ENCODE peak calls at places on chromosomes 16 and 17, in seven cellular contexts. One of them, this sample, is unnamed.

GRCh38 chr17:7356072-7356549 is 1.2 kb downstream of the TMEM95 start:
- DNase-seq in aorta: peak
- DNase-seq in AG10803: peak
- DNase-seq in neural progenitor cell: peak
- DNase-seq in tibial nerve: peak
- DNase-seq in Caco-2: peak
- DNase-seq in dorsolateral prefrontal cortex: peak
- DNase-seq in this sample: peak

GRCh38 chr16:50313596-50314483 is 47.5 kb downstream of the ADCY7 start:
- DNase-seq in aorta: peak
- DNase-seq in AG10803: peak
- DNase-seq in neural progenitor cell: no peak
- DNase-seq in tibial nerve: no peak
- DNase-seq in Caco-2: peak
- DNase-seq in dorsolateral prefrontal cortex: peak
- DNase-seq in this sample: no peak

GRCh38 chr17:31231852-31232251 is 65.2 kb downstream of the OMG start:
- DNase-seq in aorta: no peak
- DNase-seq in AG10803: no peak
- DNase-seq in neural progenitor cell: no peak
- DNase-seq in tibial nerve: no peak
- DNase-seq in Caco-2: no peak
- DNase-seq in dorsolateral prefrontal cortex: no peak
- DNase-seq in this sample: no peak

GRCh38 chr16:49856741-49857330 is 924 bp upstream of the ZNF423 start:
- DNase-seq in aorta: peak
- DNase-seq in AG10803: peak
- DNase-seq in neural progenitor cell: peak
- DNase-seq in tibial nerve: peak
- DNase-seq in Caco-2: peak
- DNase-seq in dorsolateral prefrontal cortex: peak
- DNase-seq in this sample: peak

GRCh38 chr17:35968520-35969054 is 12.7 kb downstream of the CCL16 start:
- DNase-seq in aorta: no peak
- DNase-seq in AG10803: no peak
- DNase-seq in neural progenitor cell: no peak
- DNase-seq in tibial nerve: no peak
- DNase-seq in Caco-2: no peak
- DNase-seq in dorsolateral prefrontal cortex: no peak
- DNase-seq in this sample: no peak

GRCh38 chr17:40550608-40551007 is 14.7 kb downstream of the CCR7 start:
- DNase-seq in aorta: peak
- DNase-seq in AG10803: peak
- DNase-seq in neural progenitor cell: no peak
- DNase-seq in tibial nerve: no peak
- DNase-seq in Caco-2: peak
- DNase-seq in dorsolateral prefrontal cortex: no peak
- DNase-seq in this sample: no peak

GRCh38 chr16:49280861-49281331 is 742 bp downstream of the CBLN1 start:
- DNase-seq in aorta: no peak
- DNase-seq in AG10803: no peak
- DNase-seq in neural progenitor cell: no peak
- DNase-seq in tibial nerve: no peak
- DNase-seq in Caco-2: no peak
- DNase-seq in dorsolateral prefrontal cortex: no peak
- DNase-seq in this sample: no peak

GRCh38 chr17:60391419-60392041 is 403 bp downstream of the USP32 start:
- DNase-seq in aorta: no peak
- DNase-seq in AG10803: peak
- DNase-seq in neural progenitor cell: peak
- DNase-seq in tibial nerve: no peak
- DNase-seq in Caco-2: no peak
- DNase-seq in dorsolateral prefrontal cortex: no peak
- DNase-seq in this sample: no peak

GRCh38 chr17:78838574-78839005 is 2.0 kb downstream of the USP36 start:
- DNase-seq in aorta: no peak
- DNase-seq in AG10803: no peak
- DNase-seq in neural progenitor cell: no peak
- DNase-seq in tibial nerve: no peak
- DNase-seq in Caco-2: no peak
- DNase-seq in dorsolateral prefrontal cortex: no peak
- DNase-seq in this sample: no peak

DNA sequence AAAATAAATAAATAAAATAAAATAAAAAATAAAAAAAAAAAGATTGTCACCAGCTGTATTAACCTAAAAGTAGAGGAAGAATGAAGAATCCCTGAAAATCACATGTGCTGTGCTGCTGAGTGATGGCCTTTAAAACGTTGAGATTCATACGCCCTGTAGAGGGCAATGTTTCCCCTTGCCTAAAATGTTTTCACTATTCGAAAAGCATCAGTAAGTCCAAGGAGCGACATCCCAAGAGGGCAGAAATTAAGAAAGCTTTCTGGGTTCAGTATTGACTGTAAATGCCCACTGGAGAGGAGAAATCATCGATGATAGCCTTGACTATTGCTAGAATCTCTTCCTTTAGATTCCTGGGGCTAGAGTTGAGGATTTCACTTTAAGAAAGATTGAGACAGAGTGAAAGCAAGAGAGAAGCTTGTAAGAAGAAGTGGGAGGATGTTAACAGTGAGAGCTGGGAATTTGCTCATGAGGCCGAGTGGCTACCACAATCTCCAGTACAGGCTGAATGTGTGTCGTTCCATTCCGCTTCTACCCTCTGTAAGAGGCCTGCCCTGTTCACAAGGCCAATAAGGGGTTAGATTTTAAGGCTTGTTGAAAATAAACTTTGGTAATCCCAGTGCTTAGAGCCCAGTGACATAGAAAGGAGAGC is 170.8 kb upstream of the FAM20A start:
- DNase-seq in aorta: no peak
- DNase-seq in AG10803: peak
- DNase-seq in neural progenitor cell: peak
- DNase-seq in tibial nerve: no peak
- DNase-seq in Caco-2: no peak
- DNase-seq in dorsolateral prefrontal cortex: no peak
- DNase-seq in this sample: peak
- H3K4me3 ChIP-seq in aorta: peak
- H3K4me3 ChIP-seq in AG10803: peak
- H3K4me3 ChIP-seq in neural progenitor cell: no peak
- H3K4me3 ChIP-seq in tibial nerve: no peak
- H3K4me3 ChIP-seq in Caco-2: no peak
- H3K4me3 ChIP-seq in dorsolateral prefrontal cortex: peak
- H3K4me3 ChIP-seq in this sample: peak

DNA sequence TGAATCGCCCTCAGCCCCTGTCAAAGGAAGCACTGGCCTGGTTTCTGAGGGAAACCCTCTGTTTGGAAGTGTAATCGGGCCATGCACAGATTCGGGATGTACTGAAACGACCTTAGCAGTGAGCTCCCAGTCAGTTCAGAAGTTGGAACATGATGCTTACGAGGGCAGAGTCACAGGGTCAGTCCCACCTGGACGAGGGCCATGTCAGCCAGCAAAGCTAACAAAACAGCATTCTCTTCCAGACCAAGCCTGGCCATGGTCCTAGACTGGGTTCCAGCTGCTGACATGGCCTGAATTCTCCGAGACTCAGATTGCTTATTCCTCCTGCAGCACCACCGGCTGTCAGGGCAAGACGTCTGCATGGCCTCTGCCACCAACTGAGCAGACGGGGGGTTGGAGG is 192.2 kb upstream of the WSCD1 start:
- DNase-seq in aorta: no peak
- DNase-seq in AG10803: peak
- DNase-seq in neural progenitor cell: no peak
- DNase-seq in tibial nerve: no peak
- DNase-seq in Caco-2: no peak
- DNase-seq in dorsolateral prefrontal cortex: peak
- DNase-seq in this sample: no peak
- H3K4me3 ChIP-seq in aorta: no peak
- H3K4me3 ChIP-seq in AG10803: no peak
- H3K4me3 ChIP-seq in neural progenitor cell: no peak
- H3K4me3 ChIP-seq in tibial nerve: no peak
- H3K4me3 ChIP-seq in Caco-2: no peak
- H3K4me3 ChIP-seq in dorsolateral prefrontal cortex: no peak
- H3K4me3 ChIP-seq in this sample: no peak

GRCh38 chr16:14015948-14016347 is 55.2 kb upstream of the MRTFB start:
- DNase-seq in aorta: no peak
- DNase-seq in AG10803: peak
- DNase-seq in neural progenitor cell: no peak
- DNase-seq in tibial nerve: no peak
- DNase-seq in Caco-2: no peak
- DNase-seq in dorsolateral prefrontal cortex: no peak
- DNase-seq in this sample: no peak
- H3K4me3 ChIP-seq in aorta: no peak
- H3K4me3 ChIP-seq in AG10803: no peak
- H3K4me3 ChIP-seq in neural progenitor cell: no peak
- H3K4me3 ChIP-seq in tibial nerve: no peak
- H3K4me3 ChIP-seq in Caco-2: no peak
- H3K4me3 ChIP-seq in dorsolateral prefrontal cortex: peak
- H3K4me3 ChIP-seq in this sample: no peak

GRCh38 chr17:39223907-39224777 is 1.6 kb downstream of the STAC2 start:
- DNase-seq in aorta: no peak
- DNase-seq in AG10803: no peak
- DNase-seq in neural progenitor cell: no peak
- DNase-seq in tibial nerve: no peak
- DNase-seq in Caco-2: no peak
- DNase-seq in dorsolateral prefrontal cortex: no peak
- DNase-seq in this sample: no peak
- H3K4me3 ChIP-seq in aorta: no peak
- H3K4me3 ChIP-seq in AG10803: no peak
- H3K4me3 ChIP-seq in neural progenitor cell: peak
- H3K4me3 ChIP-seq in tibial nerve: peak
- H3K4me3 ChIP-seq in Caco-2: no peak
- H3K4me3 ChIP-seq in dorsolateral prefrontal cortex: peak
- H3K4me3 ChIP-seq in this sample: no peak

DNA sequence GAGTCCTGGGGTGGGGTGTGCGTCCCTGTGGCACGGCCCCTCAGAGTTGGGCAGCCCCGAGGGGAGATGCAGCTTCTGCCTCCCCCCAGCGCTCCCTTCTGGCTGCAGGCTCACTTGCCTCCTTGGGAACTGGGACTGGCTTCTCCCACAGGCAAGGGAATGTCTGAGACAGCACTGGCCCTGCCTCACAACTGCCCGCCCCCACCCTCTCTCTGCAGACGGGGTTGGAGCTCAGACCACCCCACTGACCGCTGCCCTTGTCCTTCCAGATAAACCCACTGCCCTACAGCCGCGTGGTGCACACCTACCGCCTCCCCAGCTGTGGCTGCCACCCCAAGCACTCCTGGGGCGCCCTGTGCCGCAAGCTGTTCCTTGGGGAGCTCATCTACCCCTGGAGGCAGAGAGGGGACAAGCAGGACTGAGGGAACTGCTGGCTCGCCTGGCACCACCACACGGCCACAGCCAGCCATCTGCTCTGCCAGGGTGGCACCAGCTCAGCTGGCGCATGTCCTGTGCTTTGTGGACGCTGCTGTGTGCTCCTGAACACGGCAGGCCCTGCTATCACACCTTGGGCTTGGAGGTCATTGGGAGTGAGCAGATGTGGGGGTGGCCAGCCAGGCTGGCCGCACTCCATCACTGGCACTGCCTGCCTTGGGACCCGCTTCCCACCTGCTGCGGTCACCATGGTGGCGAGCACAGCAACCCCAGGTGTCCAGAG is 7.1 kb upstream of the RAB40C start:
- DNase-seq in aorta: no peak
- DNase-seq in AG10803: no peak
- DNase-seq in neural progenitor cell: no peak
- DNase-seq in tibial nerve: no peak
- DNase-seq in Caco-2: no peak
- DNase-seq in dorsolateral prefrontal cortex: peak
- DNase-seq in this sample: no peak
- H3K4me3 ChIP-seq in aorta: no peak
- H3K4me3 ChIP-seq in AG10803: no peak
- H3K4me3 ChIP-seq in neural progenitor cell: no peak
- H3K4me3 ChIP-seq in tibial nerve: no peak
- H3K4me3 ChIP-seq in Caco-2: no peak
- H3K4me3 ChIP-seq in dorsolateral prefrontal cortex: no peak
- H3K4me3 ChIP-seq in this sample: no peak

GRCh38 chr16:66872927-66873684 is 7.2 kb upstream of the PDP2 start:
- DNase-seq in aorta: peak
- DNase-seq in AG10803: peak
- DNase-seq in neural progenitor cell: peak
- DNase-seq in tibial nerve: peak
- DNase-seq in Caco-2: peak
- DNase-seq in dorsolateral prefrontal cortex: peak
- DNase-seq in this sample: peak
- H3K4me3 ChIP-seq in aorta: no peak
- H3K4me3 ChIP-seq in AG10803: peak
- H3K4me3 ChIP-seq in neural progenitor cell: peak
- H3K4me3 ChIP-seq in tibial nerve: peak
- H3K4me3 ChIP-seq in Caco-2: peak
- H3K4me3 ChIP-seq in dorsolateral prefrontal cortex: peak
- H3K4me3 ChIP-seq in this sample: peak

DNA sequence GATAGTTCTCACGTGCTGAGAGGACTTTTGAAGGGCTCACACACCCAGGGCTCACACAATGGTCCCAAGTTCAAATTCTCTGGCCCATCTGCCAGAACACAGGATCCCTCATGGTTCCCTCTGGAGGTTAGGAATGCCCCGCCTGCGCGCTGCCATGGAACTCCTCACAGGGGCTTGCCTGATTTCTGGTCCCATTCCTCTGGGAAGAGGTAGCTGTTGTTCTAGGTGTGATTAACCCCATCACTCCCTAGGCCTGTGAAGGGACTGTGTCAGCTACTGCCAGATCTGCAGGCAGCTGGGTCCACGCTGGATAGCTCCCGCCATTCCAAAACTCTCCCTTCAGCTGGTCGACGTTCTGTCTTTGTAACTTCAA is 2.3 kb upstream of the ARMC5 start:
- DNase-seq in aorta: no peak
- DNase-seq in AG10803: no peak
- DNase-seq in neural progenitor cell: no peak
- DNase-seq in tibial nerve: no peak
- DNase-seq in Caco-2: no peak
- DNase-seq in dorsolateral prefrontal cortex: no peak
- DNase-seq in this sample: no peak
- H3K4me3 ChIP-seq in aorta: no peak
- H3K4me3 ChIP-seq in AG10803: peak
- H3K4me3 ChIP-seq in neural progenitor cell: no peak
- H3K4me3 ChIP-seq in tibial nerve: no peak
- H3K4me3 ChIP-seq in Caco-2: no peak
- H3K4me3 ChIP-seq in dorsolateral prefrontal cortex: peak
- H3K4me3 ChIP-seq in this sample: no peak

DNA sequence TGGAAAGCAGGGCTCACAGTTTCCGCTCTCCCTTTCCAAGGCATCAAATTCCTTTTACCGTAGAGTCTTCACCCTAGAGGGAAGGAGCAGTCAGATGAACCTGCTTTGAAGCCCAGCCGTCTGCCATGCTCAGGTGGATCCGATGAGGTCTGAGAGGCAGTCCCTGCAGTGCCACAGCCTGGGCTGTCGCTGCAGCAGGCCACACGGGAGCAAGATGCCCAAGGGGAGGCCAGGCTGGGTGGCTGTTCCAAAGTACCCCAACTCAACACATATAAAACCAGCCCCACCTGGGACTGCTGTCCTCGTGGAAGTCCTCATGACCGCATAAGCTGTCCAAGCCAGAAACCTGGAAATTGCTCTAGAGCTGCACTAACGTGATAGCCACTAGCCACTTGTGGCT is 4.9 kb upstream of the LIMD2 start:
- DNase-seq in aorta: no peak
- DNase-seq in AG10803: no peak
- DNase-seq in neural progenitor cell: no peak
- DNase-seq in tibial nerve: no peak
- DNase-seq in Caco-2: no peak
- DNase-seq in dorsolateral prefrontal cortex: no peak
- DNase-seq in this sample: no peak
- H3K4me3 ChIP-seq in aorta: no peak
- H3K4me3 ChIP-seq in AG10803: no peak
- H3K4me3 ChIP-seq in neural progenitor cell: no peak
- H3K4me3 ChIP-seq in tibial nerve: no peak
- H3K4me3 ChIP-seq in Caco-2: no peak
- H3K4me3 ChIP-seq in dorsolateral prefrontal cortex: no peak
- H3K4me3 ChIP-seq in this sample: no peak

This sample was measured in HCT116.